ENCODE peak calls at places on chromosomes 7 and 10, in four cellular contexts. A is adrenal gland, W is K562, U is IMR-90. X is an unnamed sample.

GRCh38 chr7:129066290-129067131 is 11.6 kb upstream of the TNPO3 start:
- DNase-seq in A (peak; percentile 82), W (peak; percentile 80), U (peak; percentile 77), X (peak; percentile 42)

GRCh38 chr10:7563368-7563767 is 103.4 kb downstream of the ITIH5 start:
- DNase-seq in A (peak; percentile 48), W (no peak), U (no peak), X (no peak)

GRCh38 chr10:76583711-76584161 is 1053.9 kb downstream of the KCNMA1 start:
- DNase-seq in A (no peak), W (no peak), U (peak; percentile 90), X (peak; percentile 53)

GRCh38 chr10:51547941-51548340 is 151.5 kb downstream of the CSTF2T start:
- DNase-seq in A (no peak), W (no peak), U (no peak), X (no peak)

GRCh38 chr10:132532784-132533560 is 4.6 kb upstream of the INPP5A start:
- DNase-seq in A (peak; percentile 8), W (no peak), U (peak; percentile 87), X (peak; percentile 76)

GRCh38 chr7:138116892-138117291 is 40.6 kb downstream of the AKR1D1 start:
- DNase-seq in A (peak; percentile 56), W (no peak), U (no peak), X (no peak)

GRCh38 chr7:80722596-80723141 is 84.2 kb downstream of the CD36 start:
- DNase-seq in A (peak; percentile 23), W (no peak), U (peak; percentile 100), X (peak; percentile 38)

GRCh38 chr7:79182283-79182682 is 271.2 kb downstream of the MAGI2 start:
- DNase-seq in A (no peak), W (no peak), U (peak; percentile 90), X (no peak)

GRCh38 chr7:44694766-44695165 is 53.9 kb upstream of the ZMIZ2 start:
- DNase-seq in A (no peak), W (no peak), U (no peak), X (no peak)

GRCh38 chr7:44695756-44696155 is 52.9 kb upstream of the ZMIZ2 start:
- DNase-seq in A (no peak), W (no peak), U (no peak), X (no peak)

GRCh38 chr7:44694326-44694725 is 54.3 kb upstream of the ZMIZ2 start:
- DNase-seq in A (no peak), W (no peak), U (no peak), X (no peak)

GRCh38 chr7:44696728-44697127 is 51.9 kb upstream of the ZMIZ2 start:
- DNase-seq in A (no peak), W (no peak), U (no peak), X (no peak)

GRCh38 chr7:44693641-44694313 is 54.9 kb upstream of the ZMIZ2 start:
- DNase-seq in A (peak; percentile 39), W (no peak), U (peak; percentile 85), X (peak; percentile 99)
- TF ChIP-seq POLR2A in A (no peak), W (no peak), U (no peak), X (no peak)

GRCh38 chr7:65750511-65751344 is 122.1 kb upstream of the VKORC1L1 start:
- DNase-seq in A (peak; percentile 89), W (peak; percentile 99), U (peak; percentile 84), X (peak; percentile 84)
- TF ChIP-seq POLR2A in A (peak; percentile 78), W (peak; percentile 94), U (no peak), X (peak; percentile 79)

DNA sequence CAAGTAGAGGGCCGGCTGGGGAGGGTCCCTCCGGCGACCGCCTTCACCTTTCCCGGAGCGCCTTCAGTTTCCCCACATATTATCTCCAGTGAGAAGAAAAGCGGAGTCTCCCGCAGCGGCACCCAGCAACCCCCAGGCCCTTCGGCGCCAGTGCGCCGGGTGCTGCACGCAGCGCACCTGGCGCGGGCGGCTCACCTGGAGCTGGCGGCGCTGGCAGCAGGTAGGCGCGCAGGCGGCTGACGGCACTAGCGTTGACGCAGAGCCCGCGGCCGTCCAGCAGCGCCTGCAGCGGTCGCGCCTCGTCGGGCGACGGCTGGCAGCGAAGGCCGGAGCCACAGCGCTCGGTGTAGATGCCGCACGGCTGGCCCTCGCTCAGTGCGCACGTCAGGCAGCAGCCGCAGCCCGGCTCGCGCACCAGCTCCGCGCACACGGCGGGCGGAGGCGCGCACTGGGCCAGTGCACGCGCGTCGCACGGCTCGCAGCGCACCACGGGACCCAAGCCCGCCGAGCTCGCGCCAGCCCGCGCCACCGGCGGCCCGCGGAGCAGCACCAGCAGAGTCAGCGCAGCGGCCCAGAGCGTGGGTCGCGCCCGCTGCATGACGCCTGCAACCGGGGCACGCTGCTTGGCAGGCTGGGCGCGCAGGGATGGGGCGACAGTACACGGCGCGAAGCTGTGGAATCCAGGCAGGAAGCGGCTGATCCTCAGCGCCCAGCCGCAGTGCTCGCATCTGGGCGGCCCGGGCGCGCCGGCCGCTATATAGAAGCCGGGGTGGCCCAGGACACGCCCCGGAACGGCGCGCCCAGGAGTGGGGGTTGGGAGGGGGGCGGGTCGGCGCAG is at the start of gene IGFBP3:
- DNase-seq in A (no peak), W (no peak), U (peak; percentile 69), X (peak; percentile 82)
- TF ChIP-seq POLR2A in A (no peak), W (no peak), U (peak; percentile 84), X (peak; percentile 93)

DNA sequence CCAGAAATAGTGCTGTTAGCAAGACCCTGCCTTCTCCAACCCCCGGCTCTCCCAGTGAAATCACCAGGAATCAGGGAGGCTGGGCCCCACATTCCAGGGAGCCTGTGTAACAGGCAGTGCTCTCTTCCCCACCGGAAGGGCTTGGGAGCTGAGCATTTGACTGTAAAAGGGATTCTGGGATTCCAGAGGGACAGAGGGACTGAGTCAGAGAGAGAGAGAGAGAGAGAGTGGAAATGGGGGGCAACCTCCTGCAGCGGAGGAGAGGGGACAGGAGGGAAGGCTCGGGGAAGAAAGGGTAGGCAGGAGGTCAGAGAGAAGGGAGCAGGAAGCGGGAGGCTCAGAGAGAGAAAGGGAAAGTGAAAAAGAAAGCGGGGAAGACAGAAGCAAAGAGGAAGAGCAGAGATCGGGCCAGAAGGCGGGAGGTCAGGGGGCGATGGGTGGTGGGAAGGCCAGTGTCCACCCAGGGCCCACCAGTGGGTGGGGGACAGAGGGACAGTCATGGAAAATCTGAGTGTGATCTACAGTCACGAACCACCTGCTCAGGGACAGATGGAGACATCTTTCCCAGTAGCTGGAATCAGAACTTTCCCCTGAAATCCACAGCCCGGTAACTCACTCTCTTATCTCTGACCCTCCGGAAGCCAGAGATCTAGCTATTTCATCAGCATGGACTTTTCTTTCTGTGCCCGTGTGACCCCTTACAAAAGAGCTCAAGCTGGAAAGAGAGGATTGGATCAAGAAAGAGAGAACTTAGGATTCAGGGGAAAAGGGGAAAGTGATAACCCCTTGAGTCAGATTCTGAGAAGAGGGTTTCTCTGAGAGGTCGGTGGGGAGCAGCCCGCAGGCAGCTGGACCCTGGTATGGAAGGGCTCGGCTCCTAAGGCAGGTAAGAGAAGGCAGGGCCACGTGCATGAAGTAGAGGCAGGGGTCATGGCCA is 4.6 kb upstream of the SERPINE1 start:
- DNase-seq in A (peak; percentile 86), W (no peak), U (peak; percentile 99), X (peak; percentile 76)
- TF ChIP-seq POLR2A in A (peak; percentile 63), W (no peak), U (peak; percentile 84), X (no peak)